ENCODE peak calls at places on chromosomes 5 and 9, in five cellular contexts. H, C, A, V and U are unnamed samples.

GRCh38 chr5:129917224-129917623 is 13.0 kb downstream of the CHSY3 start:
- DNase-seq in C (no peak), A (no peak), V (no peak), H (no peak), U (no peak)

GRCh38 chr5:4188704-4189103 is 593.1 kb downstream of the IRX1 start:
- DNase-seq in V (no peak), C (no peak), H (no peak), A (no peak), U (no peak)

GRCh38 chr9:98807070-98807810 is at the start of gene GALNT12:
- DNase-seq in C (no peak), A (peak; percentile 80), V (no peak), H (no peak), U (peak; percentile 86)

GRCh38 chr5:122192883-122193496 is 63.6 kb downstream of the ZNF474 start:
- DNase-seq in C (peak; percentile 44), A (peak; percentile 74), H (peak; percentile 11), V (peak; percentile 79), U (peak; percentile 22)

GRCh38 chr9:89549031-89549644 is 51.2 kb upstream of the SEMA4D start:
- DNase-seq in C (peak; percentile 32), A (peak; percentile 60), V (peak; percentile 59), H (peak; percentile 62), U (peak; percentile 89)

GRCh38 chr9:131539223-131539923 is 6.0 kb upstream of the PRRT1B start:
- DNase-seq in C (no peak), A (no peak), V (no peak), H (no peak), U (no peak)

GRCh38 chr5:10999714-11000113 is 238.7 kb upstream of the DAP start:
- DNase-seq in V (no peak), A (no peak), H (no peak), C (no peak), U (no peak)

GRCh38 chr9:130193531-130194405 is 21.6 kb downstream of the NCS1 start:
- DNase-seq in A (peak; percentile 35), H (no peak), C (no peak), V (no peak), U (peak; percentile 69)

GRCh38 chr5:137186759-137187461 is 312.2 kb downstream of the SPOCK1 start:
- DNase-seq in C (no peak), A (no peak), H (no peak), V (peak; percentile 81), U (no peak)

GRCh38 chr5:175635854-175636253 is 22.0 kb upstream of the HRH2 start:
- DNase-seq in H (no peak), C (no peak), V (no peak), A (no peak), U (no peak)

GRCh38 chr5:140075371-140075770 is 32.3 kb upstream of the NRG2 start:
- DNase-seq in V (peak; percentile 23), A (no peak), C (no peak), H (no peak), U (peak; percentile 11)

GRCh38 chr9:37486616-37487544 is 1.1 kb downstream of the POLR1E start:
- DNase-seq in H (no peak), A (peak; percentile 35), C (no peak), V (peak; percentile 98), U (peak; percentile 23)

GRCh38 chr5:59335544-59335943 is 558.0 kb downstream of the PDE4D start:
- DNase-seq in H (no peak), A (no peak), V (no peak), C (no peak), U (no peak)

GRCh38 chr9:34375901-34376595 is 650 bp downstream of the MYORG start:
- DNase-seq in C (peak; percentile 69), V (no peak), H (no peak), A (peak; percentile 47), U (peak; percentile 76)

GRCh38 chr9:935348-935965 is 41.0 kb upstream of the DMRT3 start:
- DNase-seq in V (peak; percentile 3), H (no peak), C (no peak), A (no peak), U (peak; percentile 10)

GRCh38 chr9:112846528-112847488 is 43.9 kb downstream of the SLC46A2 start:
- DNase-seq in H (no peak), A (no peak), V (peak; percentile 77), C (no peak), U (no peak)

GRCh38 chr5:127320032-127320945 is 29.7 kb downstream of the MEGF10 start:
- DNase-seq in V (no peak), H (peak; percentile 58), C (no peak), A (no peak), U (no peak)

GRCh38 chr9:137744632-137745183 is 125.9 kb downstream of the EHMT1 start:
- DNase-seq in C (no peak), V (no peak), H (peak; percentile 77), A (no peak), U (no peak)

GRCh38 chr9:81132796-81133195 is 556.6 kb downstream of the TLE1 start:
- DNase-seq in V (peak; percentile 32), H (no peak), C (no peak), A (no peak), U (no peak)

GRCh38 chr9:124480621-124480981 is 26.6 kb downstream of the NR5A1 start:
- DNase-seq in H (no peak), A (peak; percentile 72), V (peak; percentile 4), C (peak; percentile 34), U (peak; percentile 80)

GRCh38 chr5:23507278-23507685 is at the start of gene PRDM9:
- DNase-seq in C (peak; percentile 61), H (no peak), V (no peak), A (peak; percentile 19), U (peak; percentile 68)

GRCh38 chr9:98147582-98147981 is 28.6 kb upstream of the TRIM14 start:
- DNase-seq in H (no peak), A (no peak), V (peak; percentile 13), C (no peak), U (no peak)

GRCh38 chr5:150556859-150557506 is 49.1 kb downstream of the NDST1 start:
- DNase-seq in A (no peak), H (peak; percentile 12), C (no peak), V (no peak), U (no peak)

GRCh38 chr5:107370569-107370968 is 300.2 kb downstream of the EFNA5 start:
- DNase-seq in H (no peak), V (no peak), C (no peak), A (no peak), U (no peak)

GRCh38 chr9:97864396-97864795 is 11.4 kb downstream of the FOXE1 start:
- DNase-seq in H (peak; percentile 16), A (no peak), V (no peak), C (no peak), U (no peak)

GRCh38 chr9:134136117-134136996 is 475 bp downstream of the WDR5 start:
- DNase-seq in H (no peak), C (no peak), V (peak; percentile 13), A (peak; percentile 29), U (no peak)

GRCh38 chr5:158882660-158883059 is 217.1 kb downstream of the EBF1 start:
- DNase-seq in H (no peak), A (no peak), V (no peak), C (no peak), U (no peak)

GRCh38 chr5:100890514-100891008 is 12.5 kb downstream of the ST8SIA4 start:
- DNase-seq in C (no peak), V (no peak), A (no peak), H (peak; percentile 64), U (no peak)

GRCh38 chr5:155081618-155082017 is 68.1 kb downstream of the KIF4B start:
- DNase-seq in A (no peak), V (no peak), H (no peak), C (no peak), U (no peak)

GRCh38 chr5:570886-571285 is 41.3 kb upstream of the CEP72 start:
- DNase-seq in A (no peak), V (no peak), H (no peak), C (no peak), U (no peak)

GRCh38 chr5:147458581-147458980 is 51.3 kb downstream of the DPYSL3 start:
- DNase-seq in C (no peak), A (no peak), H (no peak), V (no peak), U (no peak)
- TF ChIP-seq MXI1 in C (no peak), A (no peak), H (no peak), V (no peak), U (no peak)

DNA sequence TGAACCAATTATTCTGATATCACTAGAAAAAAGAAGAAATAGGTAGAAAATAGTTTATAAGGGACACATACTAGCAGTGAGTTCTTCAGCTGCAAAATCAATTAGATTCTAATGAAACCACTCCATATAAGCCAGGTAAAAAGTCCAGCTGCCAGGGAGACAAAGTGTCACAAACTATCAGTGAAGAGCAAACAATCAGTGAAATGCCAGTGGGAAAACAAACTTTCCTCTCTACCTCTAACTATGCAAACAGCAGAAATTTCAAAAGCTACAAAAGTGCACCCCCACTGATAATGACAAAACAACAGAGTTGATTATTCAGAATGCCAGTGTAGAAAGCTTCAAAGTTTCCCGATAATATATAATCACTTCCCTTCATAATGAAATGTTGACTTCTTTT is 637.2 kb upstream of the ITGA1 start:
- DNase-seq in A (no peak), C (peak; percentile 39), V (no peak), H (no peak), U (no peak)
- TF ChIP-seq USF2 in A (no peak), C (no peak), V (no peak), H (no peak), U (no peak)

GRCh38 chr5:94746731-94747124 is 128.3 kb downstream of the SLF1 start:
- DNase-seq in C (no peak), A (peak; percentile 9), V (no peak), H (peak; percentile 72), U (no peak)
- TF ChIP-seq MXI1 in C (no peak), A (no peak), V (no peak), H (no peak), U (no peak)

GRCh38 chr5:112706446-112707016 is 31.2 kb upstream of the APC start:
- DNase-seq in V (no peak), C (no peak), A (peak; percentile 43), H (no peak), U (no peak)

GRCh38 chr5:112709416-112709815 is 28.3 kb upstream of the APC start:
- DNase-seq in H (no peak), A (no peak), C (no peak), V (no peak), U (no peak)

GRCh38 chr5:112707187-112708179 is 30.2 kb upstream of the APC start:
- DNase-seq in A (peak; percentile 99), C (peak; percentile 98), V (peak; percentile 98), H (peak; percentile 97), U (peak; percentile 96)

DNA sequence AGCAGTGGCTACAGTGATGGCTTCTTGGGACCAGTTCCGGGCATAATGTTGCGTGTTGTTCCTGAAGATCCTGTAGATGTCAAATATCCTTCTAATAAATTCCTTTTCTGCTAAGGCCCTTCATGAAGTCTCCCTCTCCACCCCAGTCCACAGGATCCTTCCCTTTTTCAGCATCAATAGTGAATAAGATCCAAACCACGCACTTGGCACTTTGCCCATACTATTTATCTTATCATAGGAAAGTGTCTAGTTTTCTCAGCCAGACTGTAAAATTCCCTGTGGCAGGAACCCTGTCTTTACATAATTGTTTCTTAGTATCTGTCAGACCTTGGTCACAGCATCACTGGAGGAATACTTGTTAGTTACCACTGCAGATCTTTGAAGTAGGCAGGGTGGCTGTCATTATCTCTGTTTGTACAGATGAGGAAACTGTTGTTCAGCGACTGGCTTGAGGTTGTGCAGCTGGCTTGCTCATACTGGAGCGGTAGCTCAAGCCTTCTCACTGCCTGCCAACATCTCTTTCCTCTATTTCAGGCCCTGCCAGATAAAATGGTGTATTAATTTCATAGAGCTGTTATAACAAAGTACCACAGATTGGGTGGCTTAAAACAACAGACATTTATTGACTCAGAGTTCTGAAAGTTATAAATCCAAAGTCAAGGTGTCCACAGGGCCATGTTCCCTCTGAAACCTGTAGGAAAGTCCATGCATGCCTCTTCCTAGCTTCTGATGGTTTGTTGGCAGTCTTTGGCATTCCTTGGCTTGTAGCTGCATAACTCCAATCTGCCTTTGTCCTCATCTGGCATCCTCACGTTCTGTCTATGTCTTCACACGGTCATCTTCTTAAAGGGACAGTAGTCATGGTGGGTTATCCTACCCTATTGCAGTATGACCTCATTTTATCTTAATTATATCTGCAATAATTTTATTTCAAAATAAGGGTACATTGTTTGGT is 33.5 kb upstream of the APC start:
- DNase-seq in V (peak; percentile 40), C (no peak), H (no peak), A (peak; percentile 87), U (no peak)
- TF ChIP-seq USF2 in V (no peak), C (no peak), H (no peak), A (no peak), U (no peak)